ENCODE peak calls at places on chromosomes 6 and 20, in five cellular contexts. U is pancreas, E is NB4, R is endothelial cell, J is GM20000. Z is an unnamed sample.

GRCh38 chr6:69868252-69868804 is 2.0 kb downstream of the COL19A1 start:
- DNase-seq in J (no peak), R (no peak), U (no peak), E (no peak), Z (no peak)

GRCh38 chr20:62367136-62367482 is at the start of gene LAMA5:
- DNase-seq in J (peak), U (peak), R (peak), E (peak), Z (no peak)

GRCh38 chr20:47927385-47927851 is 142.1 kb upstream of the SULF2 start:
- DNase-seq in U (no peak), R (no peak), J (no peak), E (no peak), Z (no peak)

GRCh38 chr20:58649288-58650180 is 1.5 kb upstream of the STX16 start:
- DNase-seq in U (peak), R (peak), E (no peak), J (peak), Z (no peak)

GRCh38 chr6:33807606-33808005 is 3.8 kb upstream of the MLN start:
- DNase-seq in R (no peak), U (no peak), E (peak), J (no peak), Z (no peak)

GRCh38 chr6:16481680-16482079 is 243.3 kb downstream of the GMPR start:
- DNase-seq in J (no peak), E (no peak), U (no peak), R (no peak), Z (no peak)

GRCh38 chr20:5718896-5719595 is 31.2 kb upstream of the SHLD1 start:
- DNase-seq in J (no peak), U (no peak), R (no peak), E (no peak), Z (no peak)

GRCh38 chr20:5195655-5196054 is 68.8 kb downstream of the CDS2 start:
- DNase-seq in E (no peak), R (no peak), U (no peak), J (no peak), Z (no peak)

GRCh38 chr6:170388113-170388512 is 81.6 kb downstream of the FAM120B start:
- DNase-seq in R (no peak), J (no peak), E (no peak), U (no peak), Z (no peak)

GRCh38 chr6:35096129-35096852 is 44.8 kb downstream of the TCP11 start:
- DNase-seq in E (no peak), J (no peak), U (no peak), R (no peak), Z (no peak)

GRCh38 chr20:17549131-17549530 is 18.0 kb upstream of the BFSP1 start:
- DNase-seq in R (no peak), J (no peak), U (no peak), E (no peak), Z (no peak)

GRCh38 chr20:62945771-62946339 is 6.7 kb upstream of the SLC17A9 start:
- DNase-seq in E (no peak), U (peak), R (no peak), J (no peak), Z (no peak)

GRCh38 chr6:43807228-43808061 is 37.4 kb downstream of the VEGFA start:
- DNase-seq in E (peak), U (no peak), J (no peak), R (no peak), Z (no peak)

GRCh38 chr20:12269579-12269978 is 351.9 kb downstream of the BTBD3 start:
- DNase-seq in E (no peak), U (no peak), J (no peak), R (no peak), Z (no peak)

GRCh38 chr20:60780388-60781025 is 471.6 kb upstream of the CDH4 start:
- DNase-seq in E (no peak), U (no peak), J (no peak), R (no peak), Z (no peak)

GRCh38 chr6:15663057-15663638 is 320 bp upstream of the DTNBP1 start:
- DNase-seq in E (peak), U (no peak), J (peak), R (no peak), Z (no peak)

GRCh38 chr6:145887969-145888368 is 73.4 kb upstream of the FBXO30 start:
- DNase-seq in R (peak), U (no peak), E (peak), J (peak), Z (no peak)

GRCh38 chr6:75834447-75834846 is 85.4 kb downstream of the MYO6 start:
- DNase-seq in J (no peak), E (no peak), U (no peak), R (no peak), Z (no peak)

GRCh38 chr6:45663181-45664180 is 285.7 kb upstream of the SUPT3H start:
- DNase-seq in E (no peak), J (peak), R (peak), U (peak), Z (no peak)

GRCh38 chr6:145891126-145891525 is 73.0 kb downstream of the SHPRH start:
- DNase-seq in R (no peak), U (no peak), E (no peak), J (no peak), Z (no peak)

GRCh38 chr6:42104807-42105713 is 37.4 kb downstream of the C6orf132 start:
- DNase-seq in U (no peak), E (peak), J (peak), R (peak), Z (no peak)
- TF ChIP-seq CTCF in U (no peak), E (no peak), J (no peak), R (no peak), Z (no peak)

GRCh38 chr6:107075951-107076381 is 39.3 kb downstream of the BEND3 start:
- DNase-seq in R (no peak), U (no peak), J (peak), E (peak), Z (no peak)
- TF ChIP-seq CTCF in R (no peak), U (no peak), J (peak), E (no peak), Z (no peak)

DNA sequence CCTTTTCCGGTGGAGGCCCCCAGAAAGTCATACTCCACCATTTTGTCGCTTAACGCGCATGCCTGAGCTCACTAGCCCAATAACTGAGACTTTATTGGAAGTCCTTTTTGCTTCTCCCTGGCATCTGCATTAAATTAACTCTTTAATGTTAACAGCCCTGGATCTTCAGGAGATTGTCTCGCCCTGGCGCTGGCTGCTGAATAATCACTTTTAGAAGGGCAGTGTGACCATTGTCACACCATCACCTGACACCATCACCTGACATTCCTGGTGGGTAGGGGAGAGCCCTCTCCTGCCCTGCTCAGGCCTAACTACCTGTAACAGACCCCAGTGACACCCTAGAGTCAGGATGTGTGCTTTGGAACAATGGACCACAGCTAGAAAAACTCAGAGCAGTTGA is 115.5 kb upstream of the SNX9 start:
- DNase-seq in U (no peak), R (no peak), J (no peak), E (no peak), Z (no peak)
- TF ChIP-seq CTCF in U (no peak), R (no peak), J (no peak), E (no peak), Z (no peak)

GRCh38 chr6:36839819-36840379 is 655 bp upstream of the CPNE5 start:
- DNase-seq in E (peak), R (peak), J (peak), U (peak), Z (no peak)
- TF ChIP-seq CTCF in E (peak), R (peak), J (peak), U (no peak), Z (no peak)

GRCh38 chr6:52504778-52505127 is 72.1 kb downstream of the TRAM2 start:
- DNase-seq in E (no peak), U (no peak), J (no peak), R (no peak), Z (no peak)

GRCh38 chr6:52506502-52506875 is 70.4 kb downstream of the TRAM2 start:
- DNase-seq in J (no peak), E (no peak), U (no peak), R (no peak), Z (no peak)

GRCh38 chr6:52507557-52508260 is 69.2 kb downstream of the TRAM2 start:
- DNase-seq in R (no peak), E (peak), U (no peak), J (no peak), Z (no peak)

GRCh38 chr6:52503853-52504777 is 72.7 kb downstream of the TRAM2 start:
- DNase-seq in E (no peak), U (peak), J (no peak), R (no peak), Z (peak)

DNA sequence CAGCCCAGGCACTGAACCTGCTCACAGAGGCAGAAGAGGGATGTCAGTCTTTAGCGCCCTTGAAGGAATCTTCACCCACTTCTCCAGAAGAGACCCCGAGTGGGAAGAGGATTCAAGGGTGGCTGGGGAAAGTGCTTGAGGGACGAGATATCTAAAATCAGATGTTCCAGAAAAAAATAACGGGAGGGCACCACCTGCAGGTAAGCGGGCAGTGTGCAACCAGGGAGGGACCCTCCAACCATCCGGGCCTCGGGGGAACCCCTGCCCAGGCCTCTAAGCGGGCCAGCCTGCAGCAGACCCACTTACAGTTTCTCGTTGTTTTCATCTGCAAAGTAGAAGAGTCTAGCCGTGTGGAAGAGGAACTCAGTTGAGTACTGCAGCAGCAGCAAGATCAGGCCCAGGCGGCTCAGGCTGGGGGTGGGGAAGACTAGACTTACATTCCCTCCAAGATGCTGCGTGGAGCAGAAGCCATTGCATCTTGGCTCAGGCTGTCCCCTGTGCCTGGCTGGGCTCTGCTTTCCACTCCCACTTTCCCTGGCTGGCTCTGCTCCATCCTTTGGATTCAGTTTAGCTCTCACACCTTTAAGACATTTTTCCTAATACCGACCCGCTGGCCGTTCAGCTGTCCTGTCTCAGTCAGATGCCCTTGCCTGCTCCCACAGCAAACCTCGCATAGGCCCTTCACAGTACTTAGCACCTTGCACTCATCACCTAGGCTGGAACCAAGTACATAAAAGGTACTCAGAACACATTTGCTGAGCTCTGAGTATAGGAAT is 70.9 kb downstream of the TRAM2 start:
- DNase-seq in J (no peak), U (no peak), E (no peak), R (no peak), Z (no peak)
- TF ChIP-seq CTCF in J (peak), U (no peak), E (no peak), R (peak), Z (no peak)

GRCh38 chr20:53579581-53580375 is 13.9 kb downstream of the ZNF217 start:
- DNase-seq in J (no peak), R (no peak), U (no peak), E (peak), Z (no peak)

GRCh38 chr20:53579266-53579580 is 14.4 kb downstream of the ZNF217 start:
- DNase-seq in R (no peak), E (no peak), J (no peak), U (no peak), Z (no peak)

GRCh38 chr20:53581444-53582311 is 12.0 kb downstream of the ZNF217 start:
- DNase-seq in E (peak), R (no peak), U (no peak), J (no peak), Z (no peak)

GRCh38 chr20:53578492-53579222 is 15.0 kb downstream of the ZNF217 start:
- DNase-seq in R (peak), E (peak), J (peak), U (no peak), Z (no peak)

DNA sequence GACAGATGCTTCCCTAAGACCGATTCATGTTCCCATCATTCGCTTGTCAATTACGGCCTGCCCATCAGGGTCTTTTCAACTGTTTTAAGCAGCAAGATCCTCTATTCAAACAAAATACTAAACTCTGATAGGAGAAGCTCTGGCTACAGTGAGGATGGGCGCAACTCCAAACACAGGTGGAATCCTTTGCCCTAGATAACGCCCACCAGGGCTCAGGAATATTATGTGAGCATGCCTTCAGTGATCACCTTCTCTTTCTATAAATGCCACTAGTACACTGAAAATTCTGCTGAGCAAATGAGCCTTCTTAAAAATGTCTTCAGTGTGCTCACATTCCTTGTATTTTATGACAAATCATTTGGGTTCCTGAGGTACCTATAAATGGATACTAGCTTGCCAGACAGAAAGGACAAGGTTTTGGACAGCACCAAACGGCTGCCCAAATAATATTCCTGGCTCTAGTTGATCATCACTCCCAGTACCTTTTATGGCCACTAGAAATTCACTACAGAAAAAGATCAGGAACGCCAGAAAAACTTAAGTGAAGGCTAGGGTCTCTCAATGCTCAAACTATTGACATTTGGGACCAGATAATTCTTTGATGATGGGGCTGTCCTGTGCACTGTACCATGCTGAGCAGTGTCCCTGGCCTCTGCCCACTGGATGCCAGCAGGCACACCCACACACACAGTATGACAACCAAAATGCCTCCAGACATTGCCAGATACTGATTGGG is 13.1 kb downstream of the ZNF217 start:
- DNase-seq in U (no peak), R (no peak), E (no peak), J (no peak), Z (no peak)
- TF ChIP-seq CTCF in U (no peak), R (no peak), E (no peak), J (no peak), Z (no peak)

DNA sequence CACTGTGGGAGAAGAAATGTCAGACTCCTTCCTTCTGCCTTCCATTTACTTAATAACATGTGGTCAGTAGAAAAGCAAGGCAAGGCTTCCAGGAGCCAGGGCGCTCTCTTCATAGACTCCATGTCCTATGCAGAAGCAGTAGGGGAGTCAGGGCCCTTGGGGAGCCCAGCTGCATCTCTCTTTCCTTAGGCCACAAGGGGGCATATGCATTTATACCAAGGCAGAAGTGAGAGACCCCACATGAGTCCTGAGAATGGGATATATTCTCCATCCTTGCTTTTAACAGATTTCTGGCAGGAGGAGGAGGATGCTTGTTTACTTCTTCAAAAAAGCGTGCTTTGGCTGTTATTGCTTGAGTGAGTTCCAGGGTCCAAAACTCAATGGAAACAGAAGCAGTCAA is 198.5 kb downstream of the HIVEP2 start:
- DNase-seq in J (peak), E (peak), U (no peak), R (peak), Z (no peak)
- TF ChIP-seq CTCF in J (peak), E (peak), U (no peak), R (peak), Z (no peak)

GRCh38 chr6:109783245-109783990 is 92.3 kb downstream of the FIG4 start:
- DNase-seq in U (no peak), R (peak), J (no peak), E (peak), Z (no peak)
- TF ChIP-seq CTCF in U (no peak), R (no peak), J (no peak), E (peak), Z (no peak)